ENCODE peak calls at places on chromosomes 12 and 14, in four cellular contexts. V is transverse colon, P is H1, N is HCT116. C is an unnamed sample. For H3K4me1, the result is how much of the 10 kb centered on the place peaks cover.

GRCh38 chr12:104482113-104482512 is 25.4 kb downstream of the CHST11 start:
- DNase-seq in V (no peak), P (no peak), N (no peak), C (no peak)

GRCh38 chr12:130835011-130835410 is 4.0 kb downstream of the STX2 start:
- DNase-seq in V (no peak), P (no peak), N (no peak), C (no peak)

GRCh38 chr12:70364695-70365397 is 1.2 kb upstream of the KCNMB4 start:
- DNase-seq in V (no peak), P (no peak), N (no peak), C (no peak)

GRCh38 chr14:35401853-35402252 is 2.7 kb downstream of the NFKBIA start:
- DNase-seq in V (no peak), P (no peak), N (no peak), C (no peak)

GRCh38 chr12:121328620-121329019 is 23.6 kb downstream of the ANAPC5 start:
- DNase-seq in V (no peak), P (no peak), N (no peak), C (no peak)

GRCh38 chr12:110536834-110537604 is 34.9 kb downstream of the RAD9B start:
- DNase-seq in V (no peak), P (no peak), N (no peak), C (no peak)

GRCh38 chr12:128637616-128638606 is 185.8 kb downstream of the SLC15A4 start:
- DNase-seq in V (no peak), P (no peak), N (no peak), C (no peak)

GRCh38 chr12:112159146-112159541 is 33.8 kb downstream of the TRAFD1 start:
- DNase-seq in V (no peak), P (no peak), N (no peak), C (no peak)

GRCh38 chr14:38716871-38717270 is 386.2 kb downstream of the SEC23A start:
- DNase-seq in V (no peak), P (no peak), N (no peak), C (no peak)

GRCh38 chr14:51337520-51337919 is 97.5 kb downstream of the TMX1 start:
- DNase-seq in V (no peak), P (no peak), N (no peak), C (no peak)

DNA sequence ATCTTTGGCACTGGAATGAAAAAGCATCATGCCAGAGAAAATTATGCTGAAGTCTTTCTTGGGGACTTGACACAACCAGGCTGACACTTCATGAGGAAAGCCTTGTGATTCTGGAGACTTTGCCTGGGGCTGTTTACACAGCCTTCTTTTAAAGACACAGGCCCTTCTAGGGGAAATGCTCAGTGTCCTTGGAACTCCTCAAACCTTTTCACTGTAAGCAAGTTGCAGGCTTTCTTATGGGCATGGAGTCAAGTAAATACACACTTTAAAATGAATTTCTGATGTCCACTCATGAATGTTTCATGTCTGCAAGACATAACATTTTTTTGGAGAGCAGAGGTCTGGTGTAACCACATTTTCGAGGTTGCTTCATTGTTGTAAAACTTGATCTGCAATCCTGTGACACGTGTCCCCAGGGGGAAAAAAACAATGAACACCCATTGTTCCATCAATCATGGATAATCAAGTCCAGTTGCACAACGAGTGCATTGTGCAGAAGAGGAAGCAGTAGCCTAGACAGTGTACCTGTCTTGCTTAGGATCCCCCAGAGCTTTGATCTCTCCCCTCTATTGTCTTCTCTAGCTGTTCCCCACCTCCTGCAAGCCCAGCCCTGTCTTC is 155.1 kb upstream of the PRICKLE1 start:
- DNase-seq in V (no peak), P (no peak), N (no peak), C (no peak)
- TF ChIP-seq POLR2AphosphoS5 in V (no peak), P (no peak), N (no peak), C (no peak)

GRCh38 chr12:114664661-114665320 is 19.2 kb downstream of the TBX3 start:
- DNase-seq in V (no peak), P (peak), N (no peak), C (no peak)

GRCh38 chr12:114659084-114659483 is 24.9 kb downstream of the TBX3 start:
- DNase-seq in V (no peak), P (no peak), N (no peak), C (no peak)

GRCh38 chr12:114661245-114661644 is 22.7 kb downstream of the TBX3 start:
- DNase-seq in V (no peak), P (no peak), N (no peak), C (no peak)

GRCh38 chr12:114665411-114666181 is 18.4 kb downstream of the TBX3 start:
- DNase-seq in V (no peak), P (peak), N (no peak), C (no peak)

GRCh38 chr12:114662512-114663177 is 21.3 kb downstream of the TBX3 start:
- DNase-seq in V (peak), P (peak), N (peak), C (peak)
- H3K4me1 ChIP-seq in V (under half), P (under half), N (under half), C (under half)

GRCh38 chr12:56468216-56469006 is at the start of gene SPRYD4:
- DNase-seq in V (peak), P (peak), N (peak), C (peak)
- TF ChIP-seq CTCF in V (no peak), P (peak), N (peak), C (peak)

DNA sequence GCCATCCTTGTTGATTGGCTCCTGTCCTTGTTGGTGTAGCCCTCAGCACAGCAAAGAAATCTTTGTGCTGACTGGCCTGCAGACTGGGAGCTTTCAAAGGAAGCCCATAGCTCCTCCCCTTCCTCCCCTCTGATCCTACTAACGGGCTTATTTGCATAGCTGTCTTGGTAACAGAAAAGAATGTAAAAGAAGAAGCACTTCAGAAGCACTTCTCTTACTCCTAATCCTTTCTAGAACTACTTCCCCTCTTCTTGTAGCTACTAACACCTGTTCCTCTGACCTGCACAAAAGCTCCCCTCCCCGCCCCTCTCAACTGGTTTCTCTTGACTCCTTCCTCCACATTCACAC is 14.3 kb upstream of the RIC8B start:
- DNase-seq in V (peak), P (no peak), N (no peak), C (no peak)
- TF ChIP-seq POLR2AphosphoS5 in V (peak), P (no peak), N (no peak), C (no peak)

GRCh38 chr14:53845813-53846693 is 110.6 kb downstream of the BMP4 start:
- DNase-seq in V (no peak), P (no peak), N (peak), C (no peak)

GRCh38 chr14:53840444-53840843 is 116.2 kb downstream of the BMP4 start:
- DNase-seq in V (no peak), P (no peak), N (peak), C (no peak)

GRCh38 chr14:53842938-53843337 is 113.7 kb downstream of the BMP4 start:
- DNase-seq in V (no peak), P (no peak), N (no peak), C (no peak)

GRCh38 chr14:53838374-53838773 is 118.3 kb downstream of the BMP4 start:
- DNase-seq in V (no peak), P (no peak), N (no peak), C (no peak)

DNA sequence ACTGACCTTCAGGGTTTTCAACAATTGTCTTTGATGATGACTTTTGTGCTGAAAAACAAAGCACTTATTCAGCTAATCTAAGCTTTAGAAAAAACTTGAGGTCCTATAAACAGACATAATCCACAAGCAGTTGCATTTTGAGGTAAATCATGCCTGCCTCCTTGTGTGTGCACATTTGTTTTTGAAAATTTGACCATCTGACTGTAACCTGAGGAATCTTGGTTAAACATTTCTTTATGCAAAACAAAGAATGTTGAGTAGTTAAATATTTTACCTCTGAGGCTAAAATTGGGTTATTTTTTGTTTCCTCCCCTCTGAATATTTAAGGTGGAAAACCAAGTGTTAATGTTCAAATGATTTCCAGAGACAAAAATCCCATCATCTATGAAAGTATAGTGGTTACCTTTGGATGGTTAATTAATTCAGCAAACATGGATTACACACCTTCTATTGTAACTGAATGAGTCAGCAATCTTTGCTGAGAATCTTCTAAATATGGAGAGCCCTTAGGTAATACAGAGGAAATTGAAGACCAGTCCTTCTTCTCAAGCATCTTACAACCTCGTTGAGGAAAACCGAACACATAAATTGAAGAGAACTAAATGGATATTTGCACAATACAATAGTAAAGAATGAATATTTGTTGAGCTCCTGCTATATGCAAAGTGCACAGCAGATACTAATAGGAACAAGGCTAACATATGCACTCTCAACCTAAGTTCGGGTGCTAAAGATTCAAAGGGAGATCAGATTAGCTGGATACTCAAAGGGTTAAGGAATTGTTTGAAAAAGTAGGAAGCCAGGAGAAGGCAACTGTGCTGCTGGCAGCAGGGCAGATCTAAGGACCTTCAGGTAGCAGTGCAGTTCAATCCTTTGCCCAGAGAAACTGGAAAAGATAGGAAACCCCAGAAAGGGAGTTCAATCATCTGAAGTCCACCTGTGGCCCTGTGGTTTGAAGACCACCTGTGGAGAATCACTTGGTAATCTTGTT is 115.2 kb downstream of the BMP4 start:
- DNase-seq in V (no peak), P (no peak), N (no peak), C (no peak)
- H3K4me1 ChIP-seq in V (under half), P (under half), N (half or more), C (under half)

C was measured in stomach.